ENCODE peak calls at places on chromosomes 3 and 15, in four cellular contexts. One of them, this sample, is unnamed.

GRCh38 chr15:101348643-101349496 is 53.8 kb upstream of the SNRPA1 start:
- DNase-seq in K562: no peak
- DNase-seq in A549: peak
- DNase-seq in HepG2: no peak
- DNase-seq in this sample: no peak

GRCh38 chr15:96264801-96265515 is 65.5 kb upstream of the NR2F2 start:
- DNase-seq in K562: peak
- DNase-seq in A549: peak
- DNase-seq in HepG2: peak
- DNase-seq in this sample: no peak

GRCh38 chr15:34782901-34783300 is 12.4 kb downstream of the ACTC1 start:
- DNase-seq in K562: no peak
- DNase-seq in A549: no peak
- DNase-seq in HepG2: no peak
- DNase-seq in this sample: no peak

GRCh38 chr15:78341057-78341763 is 1.1 kb downstream of the CRABP1 start:
- DNase-seq in K562: no peak
- DNase-seq in A549: peak
- DNase-seq in HepG2: no peak
- DNase-seq in this sample: no peak

GRCh38 chr3:163708428-163708827 is 1369.9 kb downstream of the SI start:
- DNase-seq in K562: no peak
- DNase-seq in A549: no peak
- DNase-seq in HepG2: no peak
- DNase-seq in this sample: no peak

GRCh38 chr15:60869851-60870250 is 359.3 kb downstream of the RORA start:
- DNase-seq in K562: no peak
- DNase-seq in A549: no peak
- DNase-seq in HepG2: no peak
- DNase-seq in this sample: peak

GRCh38 chr3:72234394-72234793 is 449.4 kb upstream of the PROK2 start:
- DNase-seq in K562: no peak
- DNase-seq in A549: no peak
- DNase-seq in HepG2: no peak
- DNase-seq in this sample: no peak

GRCh38 chr3:144643778-144644191 is 672.2 kb downstream of the DIPK2A start:
- DNase-seq in K562: no peak
- DNase-seq in A549: no peak
- DNase-seq in HepG2: no peak
- DNase-seq in this sample: no peak

GRCh38 chr3:156519758-156520162 is 35.2 kb downstream of the SSR3 start:
- DNase-seq in K562: no peak
- DNase-seq in A549: no peak
- DNase-seq in HepG2: no peak
- DNase-seq in this sample: no peak

GRCh38 chr15:40931300-40932142 is 2.4 kb downstream of the DLL4 start:
- DNase-seq in K562: no peak
- DNase-seq in A549: no peak
- DNase-seq in HepG2: no peak
- DNase-seq in this sample: no peak

GRCh38 chr15:82943176-82943575 is 9.3 kb downstream of the HOMER2 start:
- DNase-seq in K562: no peak
- DNase-seq in A549: peak
- DNase-seq in HepG2: no peak
- DNase-seq in this sample: no peak

GRCh38 chr15:85411992-85412538 is 31.7 kb downstream of the AKAP13 start:
- DNase-seq in K562: no peak
- DNase-seq in A549: no peak
- DNase-seq in HepG2: peak
- DNase-seq in this sample: no peak

GRCh38 chr3:10495003-10495402 is 10.4 kb downstream of the ATP2B2 start:
- DNase-seq in K562: peak
- DNase-seq in A549: peak
- DNase-seq in HepG2: peak
- DNase-seq in this sample: peak

GRCh38 chr15:67048281-67049279 is 16.8 kb upstream of the SMAD3 start:
- DNase-seq in K562: no peak
- DNase-seq in A549: peak
- DNase-seq in HepG2: peak
- DNase-seq in this sample: peak

GRCh38 chr15:80418892-80419537 is 14.8 kb downstream of the ARNT2 start:
- DNase-seq in K562: peak
- DNase-seq in A549: peak
- DNase-seq in HepG2: peak
- DNase-seq in this sample: peak

GRCh38 chr3:120554727-120555660 is 41.1 kb upstream of the NDUFB4 start:
- DNase-seq in K562: no peak
- DNase-seq in A549: no peak
- DNase-seq in HepG2: no peak
- DNase-seq in this sample: no peak

GRCh38 chr3:183435701-183436100 is 7.3 kb upstream of the MCF2L2 start:
- DNase-seq in K562: no peak
- DNase-seq in A549: no peak
- DNase-seq in HepG2: no peak
- DNase-seq in this sample: no peak

GRCh38 chr15:90261811-90262210 is 3.7 kb upstream of the NGRN start:
- DNase-seq in K562: no peak
- DNase-seq in A549: no peak
- DNase-seq in HepG2: no peak
- DNase-seq in this sample: peak

GRCh38 chr3:52093751-52094525 is 37.6 kb upstream of the DUSP7 start:
- DNase-seq in K562: no peak
- DNase-seq in A549: no peak
- DNase-seq in HepG2: peak
- DNase-seq in this sample: peak

GRCh38 chr3:191360620-191361019 is 30.3 kb upstream of the UTS2B start:
- DNase-seq in K562: no peak
- DNase-seq in A549: no peak
- DNase-seq in HepG2: no peak
- DNase-seq in this sample: no peak

GRCh38 chr15:45372032-45372995 is 6.0 kb downstream of the GATM start:
- DNase-seq in K562: no peak
- DNase-seq in A549: no peak
- DNase-seq in HepG2: no peak
- DNase-seq in this sample: no peak

GRCh38 chr15:74432968-74433591 is 678 bp downstream of the SEMA7A start:
- DNase-seq in K562: peak
- DNase-seq in A549: no peak
- DNase-seq in HepG2: no peak
- DNase-seq in this sample: no peak

GRCh38 chr3:64184621-64185020 is 40.6 kb downstream of the PRICKLE2 start:
- DNase-seq in K562: no peak
- DNase-seq in A549: peak
- DNase-seq in HepG2: no peak
- DNase-seq in this sample: no peak

GRCh38 chr3:139202226-139202958 is 141.4 kb upstream of the MRPS22 start:
- DNase-seq in K562: peak
- DNase-seq in A549: peak
- DNase-seq in HepG2: peak
- DNase-seq in this sample: no peak

GRCh38 chr15:53312707-53313106 is 446.8 kb downstream of the WDR72 start:
- DNase-seq in K562: no peak
- DNase-seq in A549: no peak
- DNase-seq in HepG2: no peak
- DNase-seq in this sample: no peak

GRCh38 chr3:162534431-162534830 is 1037.8 kb downstream of the OTOL1 start:
- DNase-seq in K562: no peak
- DNase-seq in A549: no peak
- DNase-seq in HepG2: no peak
- DNase-seq in this sample: no peak

GRCh38 chr15:39959411-39959810 is 25.5 kb downstream of the EIF2AK4 start:
- DNase-seq in K562: no peak
- DNase-seq in A549: no peak
- DNase-seq in HepG2: no peak
- DNase-seq in this sample: no peak

GRCh38 chr3:177141471-177141870 is 55.8 kb downstream of the TBL1XR1 start:
- DNase-seq in K562: no peak
- DNase-seq in A549: no peak
- DNase-seq in HepG2: no peak
- DNase-seq in this sample: no peak

GRCh38 chr3:172034786-172035685 is 4.3 kb upstream of the FNDC3B start:
- DNase-seq in K562: peak
- DNase-seq in A549: peak
- DNase-seq in HepG2: no peak
- DNase-seq in this sample: no peak

GRCh38 chr3:159779883-159780282 is 208.8 kb upstream of the IL12A start:
- DNase-seq in K562: no peak
- DNase-seq in A549: no peak
- DNase-seq in HepG2: no peak
- DNase-seq in this sample: no peak

GRCh38 chr3:136343446-136343845 is 93.3 kb downstream of the PCCB start:
- DNase-seq in K562: no peak
- DNase-seq in A549: peak
- DNase-seq in HepG2: no peak
- DNase-seq in this sample: no peak

GRCh38 chr3:170953229-170953628 is 44.8 kb upstream of the EIF5A2 start:
- DNase-seq in K562: no peak
- DNase-seq in A549: no peak
- DNase-seq in HepG2: no peak
- DNase-seq in this sample: no peak

GRCh38 chr3:9278498-9278897 is 29.1 kb upstream of the SRGAP3 start:
- DNase-seq in K562: no peak
- DNase-seq in A549: no peak
- DNase-seq in HepG2: no peak
- DNase-seq in this sample: no peak

GRCh38 chr3:39839504-39839903 is 30.1 kb downstream of the MYRIP start:
- DNase-seq in K562: no peak
- DNase-seq in A549: no peak
- DNase-seq in HepG2: no peak
- DNase-seq in this sample: no peak

GRCh38 chr15:69414702-69415161 is 583 bp downstream of the KIF23 start:
- DNase-seq in K562: peak
- DNase-seq in A549: peak
- DNase-seq in HepG2: peak
- DNase-seq in this sample: peak

GRCh38 chr3:12400795-12401194 is 83.5 kb upstream of the TSEN2 start:
- DNase-seq in K562: no peak
- DNase-seq in A549: peak
- DNase-seq in HepG2: no peak
- DNase-seq in this sample: peak

GRCh38 chr3:72907851-72908620 is 20.2 kb downstream of the GXYLT2 start:
- DNase-seq in K562: no peak
- DNase-seq in A549: peak
- DNase-seq in HepG2: peak
- DNase-seq in this sample: peak

GRCh38 chr3:3998140-3998977 is 199.1 kb downstream of the LRRN1 start:
- DNase-seq in K562: peak
- DNase-seq in A549: peak
- DNase-seq in HepG2: peak
- DNase-seq in this sample: peak

DNA sequence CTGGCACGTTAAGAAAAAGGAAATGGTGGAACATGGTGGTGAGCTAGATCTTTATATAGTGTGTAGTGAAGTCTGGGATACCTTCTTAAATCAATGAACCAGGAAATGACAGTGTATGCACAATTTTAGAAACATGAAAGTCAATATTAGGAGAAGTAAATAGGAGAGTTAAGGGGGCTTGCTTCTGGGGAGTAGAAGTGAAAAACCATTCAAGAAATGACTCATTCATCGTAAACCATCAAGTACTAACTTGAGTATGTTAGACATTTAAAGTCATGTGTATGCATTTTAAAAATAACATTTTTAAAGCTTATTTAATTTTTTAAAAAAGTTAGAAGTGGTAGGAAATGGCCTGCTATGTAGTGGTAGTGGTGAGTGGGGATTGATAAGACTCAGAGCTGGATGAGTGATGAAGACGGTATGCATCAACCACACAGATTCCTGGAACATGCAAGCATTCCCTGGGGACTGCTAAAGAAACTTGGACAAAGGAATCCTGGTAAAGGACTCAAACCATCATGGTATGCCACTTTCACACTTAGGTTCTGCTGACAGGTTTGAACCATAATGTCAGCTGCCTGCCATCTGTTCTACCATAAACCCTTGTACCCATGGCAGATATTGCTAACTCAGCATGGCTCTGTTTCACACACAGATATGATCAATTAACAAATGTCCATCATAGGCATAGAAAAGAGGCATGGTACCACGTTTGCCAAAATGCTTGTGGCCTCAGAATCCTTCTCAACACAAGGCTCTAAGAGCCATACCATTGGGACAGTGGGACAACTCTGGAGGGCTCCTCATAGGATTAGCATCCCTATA is 28.9 kb upstream of the MITF start:
- DNase-seq in K562: no peak
- DNase-seq in A549: no peak
- DNase-seq in HepG2: no peak
- DNase-seq in this sample: no peak
- TF ChIP-seq JUN in K562: no peak
- TF ChIP-seq JUN in A549: no peak
- TF ChIP-seq JUN in HepG2: no peak
- TF ChIP-seq JUN in this sample: no peak

DNA sequence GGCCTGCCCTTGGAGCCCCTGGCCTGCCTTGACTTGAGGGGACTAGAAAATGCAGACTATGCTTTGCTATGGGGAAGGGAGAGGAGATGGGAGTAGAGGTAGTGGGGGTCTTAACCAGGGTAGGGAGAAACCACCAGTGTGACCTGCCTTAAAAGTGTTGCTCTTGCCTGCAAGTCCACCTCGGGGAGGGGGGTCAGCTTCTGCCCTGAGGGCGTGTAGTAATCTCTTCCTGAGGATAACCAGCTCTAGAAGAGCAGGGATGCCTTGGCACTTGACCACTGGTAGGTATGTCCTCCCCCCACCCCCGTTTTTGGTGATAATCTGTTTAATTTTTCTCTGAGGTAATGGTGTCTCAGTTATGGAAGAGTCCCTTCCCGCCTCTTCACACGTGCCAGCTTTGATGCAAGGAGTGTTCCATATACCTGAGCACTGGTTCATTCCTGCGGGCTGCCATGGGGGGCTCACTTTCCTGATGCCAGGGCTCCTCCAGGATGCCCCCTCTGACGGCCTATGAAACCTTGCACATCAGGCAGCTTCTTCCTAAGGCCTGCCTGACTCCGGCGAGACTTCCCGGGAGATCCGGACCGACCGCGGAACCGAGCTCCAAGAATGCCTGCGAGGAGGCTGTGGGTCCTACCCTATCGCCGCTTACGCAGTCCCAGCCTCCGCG is 780 bp upstream of the P4HTM start:
- DNase-seq in K562: no peak
- DNase-seq in A549: no peak
- DNase-seq in HepG2: no peak
- DNase-seq in this sample: no peak
- TF ChIP-seq MYC in K562: no peak
- TF ChIP-seq MYC in A549: no peak
- TF ChIP-seq MYC in HepG2: no peak
- TF ChIP-seq MYC in this sample: no peak

GRCh38 chr3:189404036-189404435 is 227.2 kb upstream of the TP63 start:
- DNase-seq in K562: no peak
- DNase-seq in A549: no peak
- DNase-seq in HepG2: no peak
- DNase-seq in this sample: no peak
- TF ChIP-seq JUN in K562: no peak
- TF ChIP-seq JUN in A549: no peak
- TF ChIP-seq JUN in HepG2: no peak
- TF ChIP-seq JUN in this sample: no peak

GRCh38 chr15:75796321-75796720 is 46.9 kb upstream of the UBE2Q2 start:
- DNase-seq in K562: no peak
- DNase-seq in A549: no peak
- DNase-seq in HepG2: no peak
- DNase-seq in this sample: no peak

GRCh38 chr15:75799190-75799589 is 44.1 kb upstream of the UBE2Q2 start:
- DNase-seq in K562: no peak
- DNase-seq in A549: no peak
- DNase-seq in HepG2: no peak
- DNase-seq in this sample: no peak

GRCh38 chr15:75801859-75802593 is 41.2 kb upstream of the UBE2Q2 start:
- DNase-seq in K562: peak
- DNase-seq in A549: peak
- DNase-seq in HepG2: peak
- DNase-seq in this sample: peak
- TF ChIP-seq MYC in K562: no peak
- TF ChIP-seq MYC in A549: no peak
- TF ChIP-seq MYC in HepG2: no peak
- TF ChIP-seq MYC in this sample: no peak

This sample was measured in endothelial cell of umbilical vein.